ENCODE peak calls at places on chromosomes 2 and 18, in seven cellular contexts. N is transverse colon, C is suprapubic skin, D is A549, M is neural progenitor cell, V is left ventricle myocardium inferior, F is GM12878. L is an unnamed sample.

GRCh38 chr2:163767097-163767496 is 31.3 kb upstream of the FIGN start:
- DNase-seq in V (no peak), C (no peak), D (no peak), M (no peak), F (no peak), N (no peak), L (no peak)

GRCh38 chr2:40103590-40103989 is 324.5 kb upstream of the THUMPD2 start:
- DNase-seq in N (no peak), M (no peak), F (no peak), C (no peak), D (no peak), V (no peak), L (peak; percentile 65)

GRCh38 chr2:202034249-202035088 is 814 bp downstream of the FZD7 start:
- DNase-seq in C (peak; percentile 70), V (peak; percentile 28), N (peak; percentile 21), F (no peak), M (peak; percentile 65), D (peak; percentile 16), L (no peak)

GRCh38 chr2:174335605-174336402 is 1.1 kb downstream of the SP9 start:
- DNase-seq in V (no peak), D (no peak), C (peak; percentile 69), M (peak; percentile 82), F (no peak), N (no peak), L (no peak)

GRCh38 chr2:102369866-102370265 is 14.3 kb downstream of the IL18R1 start:
- DNase-seq in C (no peak), M (no peak), V (no peak), D (no peak), N (no peak), F (no peak), L (no peak)

GRCh38 chr2:105712981-105713596 is 31.6 kb upstream of the NCK2 start:
- DNase-seq in M (no peak), N (no peak), V (no peak), D (no peak), C (no peak), F (no peak), L (no peak)

GRCh38 chr2:84477886-84478285 is 18.8 kb upstream of the SUCLG1 start:
- DNase-seq in F (no peak), D (no peak), M (no peak), C (no peak), V (no peak), N (no peak), L (no peak)

GRCh38 chr2:161586517-161587167 is 37.6 kb upstream of the SLC4A10 start:
- DNase-seq in V (no peak), N (no peak), M (peak; percentile 29), C (no peak), D (peak; percentile 7), F (no peak), L (peak; percentile 1)

GRCh38 chr18:6022089-6022444 is 126.7 kb upstream of the TMEM200C start:
- DNase-seq in M (no peak), D (no peak), C (no peak), N (no peak), F (no peak), V (no peak), L (no peak)

GRCh38 chr18:49728542-49728941 is 84.8 kb downstream of the ACAA2 start:
- DNase-seq in N (peak; percentile 75), V (no peak), F (no peak), M (peak; percentile 66), D (peak; percentile 21), C (no peak), L (no peak)

GRCh38 chr2:31286961-31287550 is 53.1 kb downstream of the EHD3 start:
- DNase-seq in D (no peak), M (no peak), C (no peak), N (no peak), V (no peak), F (no peak), L (no peak)

GRCh38 chr2:5111581-5111980 is 580.6 kb upstream of the SOX11 start:
- DNase-seq in D (no peak), M (no peak), F (no peak), C (no peak), N (no peak), V (no peak), L (no peak)

GRCh38 chr2:52311862-52312261 is 1279.9 kb upstream of the NRXN1 start:
- DNase-seq in C (no peak), N (no peak), V (no peak), M (peak; percentile 76), D (no peak), F (no peak), L (no peak)

GRCh38 chr2:120949027-120949956 is 213.6 kb downstream of the GLI2 start:
- DNase-seq in N (no peak), D (peak; percentile 33), V (no peak), C (no peak), F (no peak), M (no peak), L (no peak)
- TF ChIP-seq CTCF in N (no peak), D (peak; percentile 55), V (peak; percentile 41), C (no peak), F (peak; percentile 14), M (peak; percentile 18), L (peak; percentile 43)

DNA sequence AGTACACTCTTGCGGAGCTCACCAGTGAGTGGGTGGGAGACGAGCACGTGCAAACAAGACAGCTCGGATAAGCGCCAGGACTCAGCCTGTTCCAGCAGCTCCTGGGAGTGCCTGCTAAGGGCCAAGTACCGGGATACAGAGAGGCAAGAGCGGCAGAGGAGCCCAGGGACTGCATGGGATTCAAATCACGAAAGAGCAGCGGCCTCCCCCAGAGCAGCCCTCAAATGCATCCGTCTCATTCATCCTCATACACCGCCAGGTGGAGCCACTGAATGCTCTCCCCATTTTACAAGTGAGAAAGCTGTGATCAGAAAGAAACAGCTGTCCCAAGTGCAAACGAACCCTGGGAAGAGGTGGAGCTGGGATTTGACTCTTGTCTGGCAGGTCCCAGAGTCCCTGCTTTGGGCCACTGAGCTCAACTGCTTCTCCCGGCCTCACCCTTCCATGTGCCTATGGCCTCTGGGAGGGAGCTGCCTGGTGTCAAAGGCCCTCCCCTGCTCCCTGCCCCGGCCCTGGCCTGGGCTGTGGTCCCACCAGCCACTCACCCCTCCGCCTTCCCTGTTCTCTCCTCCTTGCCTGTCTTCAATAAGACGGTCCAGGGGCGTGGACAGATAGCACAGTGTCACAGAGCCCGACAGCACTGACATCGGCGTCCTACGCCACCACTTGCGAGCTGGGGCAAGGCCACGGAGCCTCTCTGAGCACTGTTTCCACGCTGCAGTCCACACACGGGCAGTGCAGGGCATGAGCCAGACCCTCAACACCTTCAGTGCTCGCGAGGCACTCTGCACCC is 72.8 kb upstream of the TAF1B start:
- DNase-seq in C (peak; percentile 81), V (peak; percentile 65), N (peak; percentile 74), M (peak; percentile 83), D (peak; percentile 91), F (no peak), L (no peak)
- H3K4me3 ChIP-seq in C (no peak overlapping the region), V (peak overlapping the region; percentile 4), N (no peak overlapping the region), M (no peak overlapping the region), D (no peak overlapping the region), F (no peak overlapping the region), L (no peak overlapping the region)

DNA sequence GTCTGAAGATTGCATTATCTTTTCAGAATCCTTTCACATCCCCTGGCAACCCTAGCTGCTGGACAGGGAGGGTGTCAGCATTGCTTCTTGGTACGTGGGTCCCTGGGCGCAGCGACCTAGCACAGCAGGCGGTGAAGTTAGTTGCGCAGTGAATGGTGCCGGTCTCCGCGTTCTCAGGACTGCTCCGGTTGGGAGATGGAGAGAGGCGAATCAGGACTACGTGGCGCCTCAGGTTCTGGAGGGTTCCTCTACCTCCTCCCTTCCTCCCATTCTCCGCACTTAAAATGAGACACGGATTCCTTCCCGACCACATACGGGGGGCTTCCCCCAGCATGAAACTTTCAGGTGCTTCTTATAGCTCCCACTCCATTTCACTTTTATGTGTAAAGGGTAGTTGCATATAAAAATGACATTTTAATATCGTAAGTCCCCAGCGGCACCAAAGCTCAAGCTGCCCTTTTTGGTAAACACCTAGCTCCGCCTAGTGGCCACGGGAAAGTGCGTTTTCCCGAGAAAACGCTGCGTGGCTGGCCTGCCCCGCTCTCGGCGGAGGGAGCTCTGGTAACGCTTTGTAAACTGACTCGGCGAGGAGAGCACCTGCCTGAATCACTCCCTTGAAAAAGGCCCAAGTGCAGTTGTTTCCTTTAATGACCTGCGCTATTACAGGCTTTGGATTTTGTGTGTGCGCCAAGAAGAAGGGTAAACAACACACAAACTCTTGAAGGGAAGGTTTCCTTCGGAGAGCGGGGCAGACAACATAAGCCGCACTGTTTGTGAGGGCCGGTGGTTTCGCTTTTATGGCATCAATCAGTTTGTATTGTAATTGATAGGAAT is 32.9 kb upstream of the INHBB start:
- DNase-seq in D (peak; percentile 44), N (peak; percentile 84), F (peak; percentile 23), C (peak; percentile 85), V (peak; percentile 80), M (peak; percentile 84), L (peak; percentile 22)
- TF ChIP-seq CTCF in D (peak; percentile 99), N (peak; percentile 88), F (peak; percentile 97), C (peak; percentile 76), V (peak; percentile 88), M (peak; percentile 96), L (peak; percentile 95)

GRCh38 chr2:37389984-37390765 is 45.7 kb downstream of the QPCT start:
- DNase-seq in V (no peak), N (peak; percentile 28), C (no peak), F (peak; percentile 94), M (no peak), D (peak; percentile 86), L (no peak)
- H3K4me3 ChIP-seq in V (no peak overlapping the region), N (no peak overlapping the region), C (no peak overlapping the region), F (peak overlapping the region; percentile 19), M (no peak overlapping the region), D (no peak overlapping the region), L (no peak overlapping the region)

GRCh38 chr2:12717191-12717987 is 653 bp downstream of the TRIB2 start:
- DNase-seq in N (peak; percentile 54), C (no peak), D (peak; percentile 40), M (peak; percentile 88), V (peak; percentile 70), F (no peak), L (no peak)
- TF ChIP-seq CTCF in N (peak; percentile 29), C (no peak), D (peak; percentile 50), M (peak; percentile 53), V (peak; percentile 59), F (peak; percentile 9), L (peak; percentile 58)

GRCh38 chr2:233556756-233557736 is 9.5 kb downstream of the USP40 start:
- DNase-seq in N (no peak), F (no peak), M (no peak), D (peak; percentile 9), V (no peak), C (no peak), L (peak; percentile 47)
- H3K4me3 ChIP-seq in N (no peak overlapping the region), F (no peak overlapping the region), M (no peak overlapping the region), D (no peak overlapping the region), V (no peak overlapping the region), C (no peak overlapping the region), L (no peak overlapping the region)

GRCh38 chr2:204024503-204024902 is 87.9 kb downstream of the ICOS start:
- DNase-seq in N (peak; percentile 16), M (peak; percentile 50), D (peak; percentile 10), C (no peak), F (no peak), V (no peak), L (no peak)
- TF ChIP-seq CTCF in N (peak; percentile 48), M (peak; percentile 79), D (peak; percentile 63), C (peak; percentile 48), F (peak; percentile 30), V (peak; percentile 61), L (peak; percentile 57)

L was measured in BJ.